ENCODE peak calls at places on chromosomes 6 and 20, in five cellular contexts. V is chondrocyte, U is HFFc6, G is stomach, T is HL-60. B is an unnamed sample.

GRCh38 chr6:101722991-101723579 is 329.6 kb downstream of the GRIK2 start:
- DNase-seq in U (peak), T (no peak), G (no peak), V (no peak), B (no peak)

GRCh38 chr6:163339466-163339865 is 75.1 kb upstream of the QKI start:
- DNase-seq in V (no peak), G (no peak), U (no peak), T (no peak), B (no peak)

GRCh38 chr20:49987015-49987867 is 4.5 kb downstream of the SNAI1 start:
- DNase-seq in U (no peak), V (no peak), T (no peak), G (no peak), B (no peak)

GRCh38 chr20:36018208-36018988 is 50.0 kb downstream of the CNBD2 start:
- DNase-seq in G (no peak), V (no peak), U (no peak), T (no peak), B (no peak)

GRCh38 chr6:89385156-89385667 is 26.9 kb downstream of the RRAGD start:
- DNase-seq in V (no peak), U (no peak), T (no peak), G (no peak), B (peak)

GRCh38 chr6:84791233-84791632 is 26.8 kb upstream of the TBX18 start:
- DNase-seq in V (no peak), T (no peak), U (no peak), G (no peak), B (no peak)

GRCh38 chr20:57264908-57265648 is 1.4 kb downstream of the BMP7 start:
- DNase-seq in T (no peak), U (no peak), G (no peak), V (no peak), B (no peak)

GRCh38 chr6:128515550-128516513 is 4.6 kb downstream of the PTPRK start:
- DNase-seq in T (no peak), V (no peak), U (no peak), G (no peak), B (no peak)

GRCh38 chr6:127100510-127101140 is 17.8 kb upstream of the RSPO3 start:
- DNase-seq in T (no peak), V (no peak), G (no peak), U (peak), B (no peak)

GRCh38 chr20:12581644-12582350 is 427.0 kb upstream of the SPTLC3 start:
- DNase-seq in V (no peak), G (no peak), T (no peak), U (no peak), B (no peak)

GRCh38 chr20:57573176-57573575 is 12.3 kb downstream of the PCK1 start:
- DNase-seq in U (no peak), V (no peak), G (no peak), T (no peak), B (no peak)

GRCh38 chr6:47349931-47350330 is 40.2 kb upstream of the TNFRSF21 start:
- DNase-seq in U (no peak), G (no peak), V (no peak), T (no peak), B (no peak)

GRCh38 chr6:127855542-127856159 is 45.2 kb downstream of the THEMIS start:
- DNase-seq in T (no peak), V (no peak), G (no peak), U (no peak), B (no peak)

GRCh38 chr6:159646731-159647130 is 46.3 kb downstream of the SOD2 start:
- DNase-seq in U (no peak), T (no peak), V (no peak), G (no peak), B (no peak)

GRCh38 chr6:53585208-53585903 is 40.5 kb upstream of the GCLC start:
- DNase-seq in U (no peak), T (no peak), G (no peak), V (no peak), B (no peak)

GRCh38 chr6:41719796-41720620 is 15.4 kb downstream of the TFEB start:
- DNase-seq in G (no peak), V (no peak), U (no peak), T (no peak), B (peak)

GRCh38 chr20:59207742-59208357 is 44.2 kb downstream of the ZNF831 start:
- DNase-seq in T (peak), G (peak), V (no peak), U (peak), B (no peak)

GRCh38 chr6:10418862-10419748 is 4.2 kb upstream of the TFAP2A start:
- DNase-seq in V (no peak), T (no peak), G (no peak), U (no peak), B (no peak)

GRCh38 chr20:17871181-17871580 is 97.4 kb downstream of the SNX5 start:
- DNase-seq in U (peak), V (no peak), T (no peak), G (no peak), B (no peak)

GRCh38 chr20:45235995-45236394 is 14.8 kb downstream of the SEMG2 start:
- DNase-seq in T (no peak), G (no peak), U (no peak), V (no peak), B (no peak)

GRCh38 chr6:132734694-132735236 is 20.9 kb upstream of the VNN1 start:
- DNase-seq in U (peak), V (no peak), G (no peak), T (peak), B (no peak)

GRCh38 chr20:34294563-34294962 is 8.6 kb downstream of the AHCY start:
- DNase-seq in G (no peak), U (no peak), V (no peak), T (no peak), B (no peak)

GRCh38 chr20:45370571-45371204 is 7.4 kb downstream of the TP53TG5 start:
- DNase-seq in V (no peak), G (no peak), U (no peak), T (no peak), B (no peak)

GRCh38 chr20:31430568-31431095 is 9.8 kb upstream of the DEFB123 start:
- DNase-seq in T (no peak), U (no peak), G (no peak), V (no peak), B (no peak)

GRCh38 chr6:57102976-57103375 is 13.0 kb downstream of the ZNF451 start:
- DNase-seq in T (no peak), V (no peak), U (no peak), G (no peak), B (no peak)

GRCh38 chr6:15621203-15622044 is 41.4 kb downstream of the DTNBP1 start:
- DNase-seq in T (peak), G (peak), V (no peak), U (no peak), B (peak)

GRCh38 chr6:3610896-3611295 is 140.6 kb downstream of the PXDC1 start:
- DNase-seq in G (no peak), U (no peak), T (no peak), V (no peak), B (no peak)

GRCh38 chr6:7991992-7992815 is 72.0 kb downstream of the BLOC1S5 start:
- DNase-seq in T (peak), U (peak), G (no peak), V (no peak), B (peak)

GRCh38 chr6:151948007-151948745 is 140.7 kb downstream of the ESR1 start:
- DNase-seq in T (peak), U (no peak), G (no peak), V (no peak), B (no peak)

GRCh38 chr6:101722481-101722880 is 329.0 kb downstream of the GRIK2 start:
- DNase-seq in V (no peak), G (no peak), T (no peak), U (no peak), B (no peak)

GRCh38 chr20:62734881-62735280 is 26.2 kb downstream of the NTSR1 start:
- DNase-seq in G (no peak), U (no peak), V (peak), T (no peak), B (no peak)

GRCh38 chr20:38883081-38883980 is 42.9 kb upstream of the FAM83D start:
- DNase-seq in T (no peak), U (peak), V (no peak), G (no peak), B (no peak)

GRCh38 chr6:113862112-113862511 is 5.0 kb downstream of the MARCKS start:
- DNase-seq in T (no peak), G (no peak), V (no peak), U (no peak), B (no peak)

GRCh38 chr6:157401734-157402338 is 20.8 kb downstream of the ZDHHC14 start:
- DNase-seq in T (no peak), V (no peak), G (no peak), U (no peak), B (no peak)
- TF ChIP-seq CTCF in T (no peak), V (no peak), G (no peak), U (no peak), B (no peak)

GRCh38 chr6:30914854-30915590 is 984 bp downstream of the VARS2 start:
- DNase-seq in G (no peak), V (no peak), U (no peak), T (peak), B (no peak)

GRCh38 chr6:30912746-30913520 is 1.1 kb upstream of the VARS2 start:
- DNase-seq in G (no peak), T (no peak), V (no peak), U (no peak), B (no peak)

GRCh38 chr6:30915591-30915946 is 1.5 kb downstream of the VARS2 start:
- DNase-seq in U (peak), V (no peak), G (no peak), T (peak), B (no peak)

GRCh38 chr6:30913721-30914075 is 340 bp upstream of the VARS2 start:
- DNase-seq in G (no peak), U (no peak), V (no peak), T (peak), B (no peak)

DNA sequence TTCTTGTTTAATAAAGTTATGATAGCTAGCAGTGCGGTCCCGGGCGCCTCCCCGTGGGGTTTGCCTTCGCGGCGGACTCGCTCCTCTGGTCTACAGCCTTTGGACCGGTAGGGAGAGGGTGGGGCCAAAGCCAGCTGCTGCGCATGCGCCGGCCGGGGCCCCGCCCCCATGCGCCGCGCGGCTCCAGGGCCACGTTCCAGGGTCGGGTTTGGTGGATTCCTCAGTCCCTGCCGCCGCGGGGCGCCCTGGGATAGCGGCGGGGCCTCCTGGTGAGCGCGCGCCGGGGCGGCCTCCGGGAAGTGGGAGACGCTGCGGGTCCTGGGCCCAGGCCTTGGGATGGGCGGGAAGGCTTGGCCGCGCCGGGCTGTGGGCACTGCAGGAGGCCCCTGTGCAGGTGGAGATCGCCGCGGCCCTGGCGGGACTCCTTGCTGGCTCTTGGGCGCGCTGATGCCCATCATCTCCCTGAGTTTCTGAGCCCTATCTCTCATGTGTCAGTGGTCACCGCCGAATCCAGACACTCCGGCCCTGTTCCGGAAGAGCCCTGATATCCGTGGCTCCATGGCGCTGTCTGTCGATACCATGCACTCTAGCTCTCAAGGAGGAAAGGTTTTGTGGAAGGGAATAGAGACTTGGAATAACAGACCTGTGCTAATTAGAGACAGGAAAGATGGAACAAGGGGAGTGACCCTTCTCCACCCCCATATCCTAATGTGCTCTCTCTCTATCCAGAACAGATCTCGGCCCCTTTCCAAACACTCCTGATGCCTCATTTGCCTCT is at the start of gene VARS2:
- DNase-seq in V (no peak), G (peak), U (peak), T (peak), B (peak)
- TF ChIP-seq CTCF in V (peak), G (no peak), U (peak), T (no peak), B (peak)

GRCh38 chr6:44696099-44696498 is 308.6 kb downstream of the CDC5L start:
- DNase-seq in T (no peak), V (no peak), U (peak), G (no peak), B (no peak)

GRCh38 chr6:44699082-44699481 is 311.6 kb downstream of the CDC5L start:
- DNase-seq in U (no peak), G (no peak), V (no peak), T (no peak), B (no peak)

GRCh38 chr6:44698602-44699001 is 311.1 kb downstream of the CDC5L start:
- DNase-seq in T (no peak), G (no peak), V (no peak), U (no peak), B (no peak)

GRCh38 chr6:44696686-44697085 is 309.2 kb downstream of the CDC5L start:
- DNase-seq in T (no peak), U (no peak), G (no peak), V (no peak), B (no peak)

GRCh38 chr6:44697333-44697732 is 309.8 kb downstream of the CDC5L start:
- DNase-seq in V (no peak), T (no peak), U (no peak), G (no peak), B (peak)
- TF ChIP-seq CTCF in V (no peak), T (no peak), U (no peak), G (no peak), B (no peak)

GRCh38 chr6:16712250-16712930 is 48.9 kb downstream of the ATXN1 start:
- DNase-seq in G (no peak), V (no peak), T (peak), U (no peak), B (no peak)

GRCh38 chr6:16713597-16713996 is 47.7 kb downstream of the ATXN1 start:
- DNase-seq in T (no peak), U (no peak), G (no peak), V (no peak), B (no peak)

GRCh38 chr6:16711551-16712249 is 49.6 kb downstream of the ATXN1 start:
- DNase-seq in V (no peak), T (no peak), G (no peak), U (no peak), B (no peak)

GRCh38 chr6:16716450-16716858 is 44.8 kb downstream of the ATXN1 start:
- DNase-seq in G (no peak), V (no peak), T (no peak), U (no peak), B (no peak)

DNA sequence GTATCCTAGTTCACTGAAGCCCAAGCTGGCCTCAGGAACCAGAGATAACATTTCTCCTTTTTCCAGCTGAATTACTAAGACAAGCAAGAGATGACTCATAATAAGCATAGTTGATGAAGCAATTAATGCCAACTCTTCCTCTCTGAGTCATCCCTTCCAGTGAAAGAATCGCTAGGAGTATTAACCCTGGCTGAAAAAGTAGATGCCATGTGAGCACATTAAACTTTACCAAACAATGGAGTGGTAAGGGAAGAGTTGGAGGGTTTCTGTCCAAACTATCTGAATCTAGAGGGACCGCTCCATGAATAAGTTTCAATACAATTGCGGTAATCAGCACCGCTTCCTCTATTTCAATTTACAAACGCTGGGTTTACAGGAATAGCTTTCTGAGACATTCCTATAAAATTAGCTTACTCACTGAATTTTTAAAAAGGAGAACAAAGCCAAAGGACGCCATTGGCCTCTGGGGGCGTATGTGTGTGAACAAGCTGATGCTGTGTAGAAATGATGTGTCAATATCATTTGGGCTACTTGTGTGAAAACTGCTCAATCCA is 48.3 kb downstream of the ATXN1 start:
- DNase-seq in V (no peak), T (peak), U (peak), G (no peak), B (peak)
- TF ChIP-seq CTCF in V (peak), T (peak), U (peak), G (no peak), B (no peak)

GRCh38 chr6:36139431-36139830 is 9.1 kb downstream of the MAPK13 start:
- DNase-seq in V (no peak), T (no peak), U (no peak), G (no peak), B (peak)
- TF ChIP-seq CTCF in V (peak), T (peak), U (peak), G (no peak), B (no peak)

GRCh38 chr6:169096326-169096882 is 157.2 kb downstream of the THBS2 start:
- DNase-seq in G (no peak), V (no peak), T (no peak), U (no peak), B (no peak)
- TF ChIP-seq CTCF in G (no peak), V (peak), T (no peak), U (peak), B (no peak)